ENCODE peak calls at places on chromosomes 2 and 18, in eight cellular contexts. B, P, D, H, Z, W, U and X are unnamed samples. For H3K4me1, the result is how much of the 10 kb centered on the place peaks cover.

GRCh38 chr18:31634331-31634713 is 42.6 kb downstream of the TTR start:
- DNase-seq in P (no peak), Z (no peak), U (no peak), W (no peak), D (no peak), H (no peak), B (no peak), X (no peak)

GRCh38 chr18:28576941-28577340 is 400.0 kb upstream of the CDH2 start:
- DNase-seq in B (no peak), Z (no peak), P (no peak), W (no peak), D (no peak), U (peak), H (no peak), X (no peak)

GRCh38 chr18:987325-988186 is 82.9 kb downstream of the ADCYAP1 start:
- DNase-seq in D (no peak), B (no peak), U (peak), P (no peak), H (no peak), Z (no peak), W (no peak), X (no peak)

GRCh38 chr18:38368246-38368645 is 802.6 kb upstream of the CELF4 start:
- DNase-seq in D (no peak), H (no peak), U (no peak), W (no peak), P (no peak), Z (no peak), B (no peak), X (no peak)

GRCh38 chr18:73168171-73168570 is 300.4 kb upstream of the NETO1 start:
- DNase-seq in B (no peak), P (no peak), H (no peak), D (no peak), W (no peak), Z (no peak), U (peak), X (no peak)

GRCh38 chr2:152367547-152368250 is 32.7 kb downstream of the FMNL2 start:
- DNase-seq in B (no peak), P (no peak), H (no peak), U (no peak), D (no peak), W (no peak), Z (no peak), X (no peak)

GRCh38 chr2:150480971-150481830 is 6.3 kb downstream of the RND3 start:
- DNase-seq in D (no peak), P (no peak), H (no peak), Z (no peak), U (peak), W (no peak), B (no peak), X (no peak)

GRCh38 chr2:233817995-233818638 is 36.2 kb downstream of the HJURP start:
- DNase-seq in U (no peak), B (no peak), D (peak), W (no peak), H (peak), P (no peak), Z (no peak), X (no peak)

GRCh38 chr2:235238537-235238936 is 255.3 kb upstream of the AGAP1 start:
- DNase-seq in D (no peak), Z (no peak), W (no peak), U (peak), H (peak), B (no peak), P (peak), X (peak)

GRCh38 chr2:64950226-64951160 is 38.7 kb upstream of the SLC1A4 start:
- DNase-seq in D (no peak), U (no peak), W (no peak), Z (no peak), P (no peak), B (peak), H (no peak), X (no peak)

GRCh38 chr2:45653584-45653983 is 2.1 kb downstream of the PRKCE start:
- DNase-seq in U (no peak), W (no peak), B (no peak), P (no peak), D (no peak), Z (no peak), H (no peak), X (no peak)

GRCh38 chr2:20108655-20109396 is 57.4 kb upstream of the LAPTM4A start:
- DNase-seq in B (no peak), P (no peak), D (no peak), U (peak), W (no peak), Z (no peak), H (no peak), X (no peak)

GRCh38 chr2:233497692-233498091 is 68.9 kb downstream of the USP40 start:
- DNase-seq in H (no peak), W (no peak), B (no peak), D (no peak), P (no peak), Z (no peak), U (no peak), X (no peak)

GRCh38 chr2:26847663-26848335 is at the start of gene DPYSL5:
- DNase-seq in P (no peak), H (no peak), W (peak), B (peak), Z (peak), U (no peak), D (peak), X (no peak)

GRCh38 chr18:78730564-78731422 is 248.8 kb upstream of the SALL3 start:
- DNase-seq in W (no peak), B (no peak), D (no peak), P (peak), H (peak), Z (no peak), U (no peak), X (no peak)

GRCh38 chr2:1137992-1138391 is 187.3 kb downstream of the SNTG2 start:
- DNase-seq in D (no peak), B (no peak), H (no peak), Z (no peak), U (no peak), P (no peak), W (no peak), X (no peak)

GRCh38 chr2:1136807-1137663 is 186.4 kb downstream of the SNTG2 start:
- DNase-seq in B (no peak), P (no peak), W (no peak), U (no peak), H (no peak), D (no peak), Z (no peak), X (no peak)

GRCh38 chr2:1134629-1135028 is 184.0 kb downstream of the SNTG2 start:
- DNase-seq in Z (no peak), W (no peak), U (no peak), D (no peak), B (no peak), H (no peak), P (peak), X (no peak)

GRCh38 chr2:1132328-1132964 is 181.8 kb downstream of the SNTG2 start:
- DNase-seq in P (no peak), B (no peak), H (no peak), Z (no peak), U (no peak), W (no peak), D (no peak), X (no peak)

GRCh38 chr2:1136071-1136470 is 185.4 kb downstream of the SNTG2 start:
- DNase-seq in H (no peak), B (peak), U (no peak), D (no peak), P (no peak), W (peak), Z (no peak), X (no peak)
- TF ChIP-seq CTCF in H (no peak), B (peak), U (peak), D (peak), P (no peak), W (peak), Z (peak), X (no peak)

DNA sequence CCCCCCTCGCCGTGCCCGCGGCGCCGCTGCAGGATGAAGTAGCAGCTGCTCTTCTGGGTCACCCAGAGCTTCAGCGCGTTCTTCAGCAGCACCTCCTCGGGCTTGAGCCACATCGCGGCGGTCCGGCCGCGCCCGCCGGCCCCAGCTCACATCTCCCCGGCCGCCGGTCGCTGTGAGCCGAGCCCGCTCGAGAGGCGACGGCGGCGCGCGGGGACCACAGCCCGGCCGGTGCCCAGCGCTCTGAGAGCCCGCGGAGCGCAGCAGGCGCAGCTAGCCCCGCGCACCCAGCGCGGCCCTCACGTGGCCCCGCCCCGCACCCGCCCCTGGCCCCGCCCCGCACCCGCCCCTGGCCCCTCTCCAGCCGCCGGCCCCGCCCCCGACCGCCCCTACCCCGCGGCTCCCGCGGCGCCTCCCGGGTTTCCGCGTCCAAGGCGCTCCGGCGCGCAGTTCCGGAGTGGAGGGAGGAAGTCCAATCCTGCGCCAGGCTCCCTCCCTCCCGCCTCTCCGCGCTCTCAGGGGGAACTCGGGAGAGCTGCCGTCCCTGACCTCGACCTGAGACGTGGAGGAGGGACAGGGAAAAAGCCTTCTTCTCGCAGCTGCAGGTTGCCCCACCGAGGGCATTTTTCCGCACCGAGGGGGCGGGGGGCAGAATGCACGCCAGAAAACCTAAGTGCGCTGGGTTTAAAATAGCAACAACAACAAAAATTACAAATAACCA is at the start of gene TBC1D8:
- DNase-seq in U (peak), W (peak), B (peak), Z (peak), H (peak), P (peak), D (peak), X (peak)
- H3K4me1 ChIP-seq in U (under half), W (under half), B (under half), Z (under half), H (under half), P (under half), D (under half), X (half or more)

DNA sequence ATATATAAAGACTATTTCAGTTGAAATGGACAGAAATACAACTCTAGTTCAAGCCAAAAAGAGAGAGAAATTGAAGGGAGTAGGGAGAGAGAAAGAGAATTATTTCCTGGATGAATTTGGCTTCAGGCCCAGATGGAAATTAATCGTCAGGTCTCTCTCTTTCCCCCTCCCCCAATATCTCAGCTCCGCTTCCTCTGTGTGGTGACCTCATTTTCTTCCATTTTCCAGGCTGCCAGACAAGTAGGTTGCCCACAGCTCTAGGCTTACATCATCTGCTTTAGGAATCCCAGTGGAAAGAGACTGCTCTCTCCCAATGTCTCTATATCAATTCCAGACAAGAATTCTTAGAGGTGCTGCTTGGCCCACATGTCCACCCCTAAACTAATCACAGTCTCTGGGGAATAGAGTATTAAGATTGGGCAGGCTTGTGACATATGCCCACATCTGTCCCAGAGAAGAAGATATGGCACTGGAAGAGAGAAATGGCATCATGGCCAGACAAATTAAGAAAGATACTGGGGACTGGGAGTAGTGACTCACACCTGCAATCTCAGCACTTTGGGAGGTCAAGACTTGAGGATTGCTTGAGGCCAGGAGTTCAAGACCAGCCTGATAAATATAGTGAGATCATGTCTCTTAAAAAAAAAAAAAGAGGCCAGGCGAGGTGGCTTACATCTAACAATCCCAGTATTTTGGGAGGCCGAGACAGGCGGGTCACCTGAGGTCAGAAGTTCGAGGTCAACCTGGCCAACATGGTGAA is 37.2 kb upstream of the CFAP36 start:
- DNase-seq in Z (no peak), U (no peak), H (no peak), P (no peak), D (no peak), B (peak), W (no peak), X (no peak)
- H3K27ac ChIP-seq in Z (no peak), U (no peak), H (no peak), P (no peak), D (no peak), B (no peak), W (no peak), X (no peak)

DNA sequence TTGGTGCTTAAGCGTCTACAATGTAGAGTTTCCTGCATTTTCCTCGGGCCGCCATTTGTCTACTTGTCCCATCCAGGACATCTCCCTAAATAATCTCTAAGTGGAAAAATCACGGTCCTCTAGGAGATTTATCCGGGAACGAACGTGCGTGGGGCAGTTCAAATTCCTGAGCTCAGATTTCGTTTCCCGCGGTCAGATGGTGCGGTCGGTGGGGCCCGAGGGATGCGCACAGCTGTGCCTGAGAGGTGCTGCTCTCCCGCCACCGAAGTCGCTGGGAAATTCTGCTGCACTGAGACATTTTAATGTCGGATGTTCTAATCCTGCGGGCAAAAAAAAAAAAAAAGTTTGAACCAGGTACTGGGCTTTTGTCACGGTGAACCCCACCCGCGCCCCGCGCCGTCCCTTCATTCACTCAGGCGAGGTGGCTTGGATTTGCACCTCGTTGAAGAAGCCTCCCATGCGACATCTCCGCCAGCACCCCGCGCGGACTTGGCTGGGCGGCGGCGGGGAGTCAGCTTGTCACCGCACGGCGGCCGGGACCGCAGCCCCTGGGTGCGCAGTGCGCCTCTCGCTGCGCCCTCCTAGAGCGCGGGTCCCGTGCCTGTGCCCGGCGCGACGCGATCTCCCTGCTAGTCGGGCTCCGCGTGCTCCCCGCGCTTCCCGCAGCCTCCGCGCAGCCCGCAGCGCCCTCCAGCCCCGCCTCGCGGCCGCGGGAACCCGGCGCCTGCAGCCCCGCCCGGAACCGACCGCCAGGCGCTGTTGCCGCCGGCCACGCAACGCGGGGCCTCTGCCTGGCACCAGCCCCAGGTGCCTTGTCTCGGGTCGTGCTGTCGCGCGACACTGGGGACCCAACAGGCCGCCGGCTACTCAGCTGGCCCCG is 192.0 kb upstream of the TCF4 start:
- DNase-seq in D (peak), P (peak), U (no peak), H (no peak), B (peak), W (peak), Z (no peak), X (peak)
- TF ChIP-seq CTCF in D (no peak), P (peak), U (no peak), H (no peak), B (peak), W (peak), Z (no peak), X (peak)

GRCh38 chr2:55114597-55114996 is 64.3 kb upstream of the RTN4 start:
- DNase-seq in D (no peak), P (no peak), Z (no peak), B (no peak), U (no peak), H (no peak), W (no peak), X (no peak)

GRCh38 chr2:55116598-55116964 is 66.3 kb upstream of the RTN4 start:
- DNase-seq in P (no peak), U (no peak), H (no peak), W (no peak), Z (no peak), D (no peak), B (no peak), X (no peak)

GRCh38 chr2:55115795-55116597 is 65.7 kb upstream of the RTN4 start:
- DNase-seq in U (peak), D (no peak), B (no peak), Z (peak), H (no peak), P (no peak), W (no peak), X (no peak)

GRCh38 chr2:55118643-55119065 is 68.4 kb upstream of the RTN4 start:
- DNase-seq in W (no peak), H (no peak), D (no peak), U (no peak), Z (no peak), P (no peak), B (no peak), X (no peak)

GRCh38 chr2:55116966-55117365 is 66.7 kb upstream of the RTN4 start:
- DNase-seq in H (no peak), D (no peak), W (no peak), U (no peak), B (no peak), P (no peak), Z (no peak), X (no peak)
- H3K4me1 ChIP-seq in H (under half), D (under half), W (under half), U (under half), B (under half), P (under half), Z (under half), X (half or more)